ENCODE peak calls at places on chromosomes 3 and 15, in four cellular contexts. J is HEK293T, P is GM12878, V is HepG2. Q is an unnamed sample.

GRCh38 chr15:40367673-40368611 is 9.9 kb downstream of the DISP2 start:
- DNase-seq in J (peak; percentile 82), P (peak; percentile 27), V (peak; percentile 75), Q (peak; percentile 93)

GRCh38 chr15:74525946-74526345 is 15.1 kb upstream of the ARID3B start:
- DNase-seq in J (no peak), P (no peak), V (no peak), Q (peak; percentile 23)

GRCh38 chr15:72227192-72227586 is 3.8 kb downstream of the PKM start:
- DNase-seq in J (no peak), P (peak; percentile 46), V (peak; percentile 7), Q (no peak)

GRCh38 chr15:48177383-48177874 is 666 bp downstream of the MYEF2 start:
- DNase-seq in J (peak; percentile 19), P (peak; percentile 11), V (no peak), Q (no peak)

GRCh38 chr3:112629425-112629824 is 11.5 kb downstream of the CCDC80 start:
- DNase-seq in J (peak; percentile 28), P (no peak), V (no peak), Q (no peak)

GRCh38 chr3:197407053-197407452 is 108.6 kb upstream of the DLG1 start:
- DNase-seq in J (no peak), P (no peak), V (no peak), Q (peak; percentile 7)

GRCh38 chr3:107956991-107957467 is 133.8 kb downstream of the CD47 start:
- DNase-seq in J (no peak), P (no peak), V (no peak), Q (no peak)

GRCh38 chr3:151630035-151630434 is 103.7 kb upstream of the AADACL2 start:
- DNase-seq in J (no peak), P (no peak), V (peak; percentile 29), Q (no peak)

GRCh38 chr3:185935465-185936263 is 2.1 kb downstream of the TRA2B start:
- DNase-seq in J (no peak), P (no peak), V (no peak), Q (peak; percentile 33)

GRCh38 chr3:56189486-56189985 is 278.7 kb downstream of the ERC2 start:
- DNase-seq in J (no peak), P (no peak), V (no peak), Q (no peak)

GRCh38 chr3:30471076-30471475 is 135.3 kb upstream of the TGFBR2 start:
- DNase-seq in J (no peak), P (no peak), V (no peak), Q (no peak)

GRCh38 chr3:7270731-7271130 is 409.8 kb downstream of the GRM7 start:
- DNase-seq in J (no peak), P (no peak), V (no peak), Q (no peak)

GRCh38 chr3:39185326-39185958 is 7.0 kb downstream of the XIRP1 start:
- DNase-seq in J (no peak), P (no peak), V (no peak), Q (no peak)

GRCh38 chr3:120126016-120126415 is 31.8 kb upstream of the GSK3B start:
- DNase-seq in J (no peak), P (no peak), V (no peak), Q (no peak)

GRCh38 chr15:99514306-99514705 is 51.5 kb upstream of the MEF2A start:
- DNase-seq in J (no peak), P (no peak), V (no peak), Q (no peak)

GRCh38 chr3:188523291-188523690 is 369.3 kb downstream of the LPP start:
- DNase-seq in J (no peak), P (no peak), V (no peak), Q (no peak)

DNA sequence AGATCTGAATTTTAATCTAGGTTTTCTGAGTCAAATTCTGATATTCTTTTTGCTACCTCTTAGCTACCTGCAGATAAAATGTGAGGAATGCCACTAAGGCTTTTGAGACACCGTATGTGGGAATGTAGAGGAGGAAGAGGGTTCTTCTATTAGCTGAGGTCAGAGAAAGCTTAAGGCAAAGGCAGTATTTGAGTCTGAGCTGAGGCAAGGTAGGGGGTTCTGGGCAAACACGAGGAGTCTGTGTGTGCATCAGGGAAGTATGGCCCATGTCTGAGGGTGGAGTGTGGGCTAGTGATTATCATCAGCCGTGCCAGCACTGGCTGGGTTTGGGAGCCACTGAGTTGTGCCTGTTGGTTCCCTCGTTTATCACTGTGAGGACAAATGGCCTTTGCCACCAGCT is 181.1 kb downstream of the SOX2 start:
- DNase-seq in J (no peak), P (no peak), V (no peak), Q (no peak)
- TF ChIP-seq FOXK2 in J (no peak), P (no peak), V (no peak), Q (no peak)

GRCh38 chr3:11235385-11235784 is 36.8 kb upstream of the ATG7 start:
- DNase-seq in J (no peak), P (no peak), V (no peak), Q (no peak)

GRCh38 chr3:11228041-11228440 is 44.2 kb upstream of the ATG7 start:
- DNase-seq in J (no peak), P (no peak), V (no peak), Q (no peak)

GRCh38 chr3:11226042-11226370 is 46.2 kb upstream of the ATG7 start:
- DNase-seq in J (no peak), P (no peak), V (no peak), Q (no peak)

GRCh38 chr3:11230125-11230524 is 42.1 kb upstream of the ATG7 start:
- DNase-seq in J (no peak), P (no peak), V (no peak), Q (no peak)

DNA sequence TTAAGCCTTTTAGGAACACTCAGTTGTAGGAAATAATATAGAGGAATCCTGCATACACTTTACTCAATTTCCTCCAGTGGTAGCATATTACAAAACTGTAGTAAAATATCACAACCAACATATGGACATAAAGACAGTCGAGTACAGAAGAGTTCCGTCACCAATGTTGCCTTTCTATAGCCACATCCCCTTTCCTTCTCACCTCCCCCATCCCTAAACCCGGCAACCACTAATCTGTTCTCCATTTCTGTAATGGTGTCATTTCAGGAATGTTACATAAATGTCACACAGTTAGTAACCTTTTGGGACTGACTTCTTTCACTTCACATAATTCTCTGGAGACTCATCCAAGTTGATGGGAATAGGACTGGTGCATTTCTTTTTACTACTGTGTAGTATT is 41.4 kb upstream of the ATG7 start:
- DNase-seq in J (no peak), P (no peak), V (no peak), Q (no peak)
- TF ChIP-seq FOXK2 in J (no peak), P (no peak), V (no peak), Q (no peak)

GRCh38 chr15:65939901-65940617 is 70.8 kb downstream of the RAB11A start:
- DNase-seq in J (no peak), P (no peak), V (no peak), Q (no peak)

GRCh38 chr15:65936317-65936716 is 67.0 kb downstream of the RAB11A start:
- DNase-seq in J (no peak), P (no peak), V (no peak), Q (no peak)

GRCh38 chr15:65937046-65937445 is 67.8 kb downstream of the RAB11A start:
- DNase-seq in J (no peak), P (no peak), V (no peak), Q (no peak)

GRCh38 chr15:65935391-65935790 is 66.1 kb downstream of the RAB11A start:
- DNase-seq in J (no peak), P (no peak), V (no peak), Q (no peak)

DNA sequence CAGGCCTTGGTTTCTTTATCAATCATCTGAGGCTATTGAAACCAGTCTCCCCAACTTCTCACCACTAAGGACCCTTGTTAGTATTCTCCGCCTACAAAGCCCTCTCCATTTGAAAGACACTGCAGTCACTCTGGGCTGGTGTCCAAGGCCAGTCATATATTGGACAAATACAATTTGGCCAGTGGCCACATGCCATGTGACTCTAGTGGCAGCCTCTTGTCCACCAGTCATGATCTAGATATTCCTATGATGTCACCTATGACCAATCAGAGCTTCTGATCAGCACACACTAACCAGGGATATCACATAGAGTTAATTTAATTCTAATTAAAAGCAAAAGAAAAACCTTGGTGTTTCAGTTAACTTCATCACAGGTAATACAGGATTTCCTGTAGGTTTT is 68.2 kb downstream of the RAB11A start:
- DNase-seq in J (no peak), P (no peak), V (no peak), Q (no peak)
- TF ChIP-seq FOXK2 in J (no peak), P (no peak), V (no peak), Q (no peak)

GRCh38 chr3:134007819-134008218 is 21.9 kb downstream of the SLCO2A1 start:
- DNase-seq in J (no peak), P (no peak), V (no peak), Q (no peak)
- TF ChIP-seq FOXK2 in J (no peak), P (no peak), V (no peak), Q (no peak)

GRCh38 chr15:90059208-90059985 is 42.9 kb downstream of the IDH2 start:
- DNase-seq in J (no peak), P (peak; percentile 97), V (peak; percentile 31), Q (peak; percentile 59)
- TF ChIP-seq FOXK2 in J (no peak), P (peak; percentile 66), V (no peak), Q (peak; percentile 46)

DNA sequence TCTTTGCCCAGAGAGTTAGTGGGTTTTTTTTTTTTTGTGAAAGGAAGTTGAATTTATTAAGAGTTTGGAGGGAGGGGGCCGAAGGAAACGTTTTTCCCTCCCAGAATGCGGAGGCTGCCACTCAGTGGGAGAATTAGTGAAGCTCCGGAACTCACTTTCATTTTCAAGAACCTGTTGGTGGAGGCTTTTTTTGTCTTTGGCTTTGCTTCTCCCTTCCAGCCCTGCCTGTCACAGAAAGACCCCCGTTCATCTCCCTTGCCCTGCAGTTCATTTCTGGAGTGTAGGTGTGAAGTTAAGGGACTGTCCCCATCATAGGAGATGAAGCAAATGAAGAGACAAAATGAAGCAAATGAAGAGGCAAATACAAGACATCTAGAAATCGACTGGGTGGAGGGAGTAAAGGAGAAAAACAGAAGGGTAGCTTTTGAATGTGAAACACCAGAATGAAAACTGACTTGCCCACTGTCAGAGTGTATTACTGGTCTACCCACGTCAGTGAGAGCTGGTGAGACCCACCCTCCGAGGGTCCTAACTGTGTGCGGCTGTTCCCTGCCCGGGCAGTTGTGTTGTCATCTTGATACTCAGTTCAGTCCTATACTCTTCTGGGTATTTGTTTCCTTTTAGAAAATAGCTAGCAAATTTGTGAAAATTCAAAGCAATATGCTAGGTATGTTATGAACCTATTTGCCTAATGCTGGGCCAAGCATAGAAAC is 91.5 kb downstream of the ITPR1 start:
- DNase-seq in J (no peak), P (peak; percentile 13), V (no peak), Q (peak; percentile 39)
- TF ChIP-seq FOXK2 in J (no peak), P (no peak), V (no peak), Q (no peak)

GRCh38 chr15:101613130-101614000 is 38.8 kb downstream of the TM2D3 start:
- DNase-seq in J (peak; percentile 72), P (no peak), V (peak; percentile 65), Q (peak; percentile 25)
- TF ChIP-seq FOXK2 in J (no peak), P (no peak), V (no peak), Q (no peak)

DNA sequence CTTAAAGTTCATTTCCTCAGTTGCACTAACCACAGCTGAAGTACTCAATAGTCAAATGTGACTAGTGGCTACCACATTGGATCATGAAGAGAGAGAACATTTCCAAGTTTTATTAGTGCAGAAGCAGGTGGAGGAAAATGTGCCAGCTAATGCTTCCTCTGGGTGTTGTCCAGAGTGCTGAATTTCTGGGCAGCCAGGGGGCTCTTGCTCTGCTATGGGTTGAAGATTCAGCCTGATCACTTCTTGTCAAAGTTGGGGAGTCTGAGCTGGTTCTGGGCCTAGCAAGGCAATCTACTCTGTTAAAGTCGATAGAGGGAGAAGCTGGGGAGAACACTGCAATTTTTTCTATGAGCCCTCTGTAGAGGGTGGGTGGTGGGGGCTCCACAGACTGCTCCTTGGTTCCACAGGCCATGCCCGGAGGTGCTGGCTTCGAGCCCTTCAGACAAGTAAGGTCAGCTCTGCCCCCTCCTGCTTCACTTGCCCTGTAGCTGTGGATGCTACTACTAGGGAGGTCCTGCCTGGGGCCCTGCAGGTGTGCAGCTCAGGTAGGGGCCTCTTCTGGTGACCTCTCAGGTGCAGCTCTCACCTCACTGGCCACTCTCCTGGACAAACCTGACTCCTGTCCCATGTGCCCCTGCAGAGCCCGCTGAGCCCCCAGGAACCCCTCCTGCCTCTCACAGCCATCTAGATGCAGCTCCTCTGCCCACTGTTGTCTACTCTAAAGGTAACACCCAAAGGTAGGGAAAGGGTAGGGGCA is 8.2 kb downstream of the ALG3 start:
- DNase-seq in J (no peak), P (no peak), V (no peak), Q (no peak)
- TF ChIP-seq FOXK2 in J (no peak), P (no peak), V (no peak), Q (no peak)